ENCODE peak calls at places on chromosomes 2 and 18, in ten cellular contexts. P, T, A, R, O, G, Q, S, E and J are unnamed samples.

GRCh38 chr18:8895341-8895740 is 190.0 kb downstream of the MTCL1 start:
- DNase-seq in P (no peak), T (no peak), A (no peak), R (no peak), O (no peak), G (no peak), Q (no peak), S (no peak), E (no peak), J (no peak)

GRCh38 chr2:146324954-146325353 is 1519.9 kb upstream of the ACVR2A start:
- DNase-seq in P (no peak), T (no peak), A (no peak), R (no peak), O (peak; percentile 65), G (no peak), Q (no peak), S (no peak), E (no peak), J (no peak)

GRCh38 chr2:239195318-239195871 is 205.4 kb downstream of the HDAC4 start:
- DNase-seq in P (no peak), T (no peak), A (no peak), R (no peak), O (no peak), G (no peak), Q (no peak), S (no peak), E (no peak), J (no peak)

GRCh38 chr2:10375570-10376266 is 72.4 kb downstream of the ODC1 start:
- DNase-seq in P (no peak), T (no peak), A (no peak), R (no peak), O (no peak), G (no peak), Q (no peak), S (no peak), E (no peak), J (no peak)

GRCh38 chr2:239826786-239827510 is 198.2 kb downstream of the NDUFA10 start:
- DNase-seq in P (no peak), T (no peak), A (peak; percentile 14), R (no peak), O (no peak), G (no peak), Q (no peak), S (no peak), E (no peak), J (no peak)

GRCh38 chr18:12076424-12077140 is 17.1 kb upstream of the ANKRD62 start:
- DNase-seq in P (no peak), T (no peak), A (no peak), R (no peak), O (no peak), G (no peak), Q (no peak), S (no peak), E (no peak), J (no peak)

GRCh38 chr2:71893646-71894045 is 254.0 kb downstream of the CYP26B1 start:
- DNase-seq in P (no peak), T (no peak), A (no peak), R (no peak), O (no peak), G (no peak), Q (no peak), S (no peak), E (no peak), J (no peak)

GRCh38 chr2:242040303-242040655 is 170.8 kb downstream of the RTP5 start:
- DNase-seq in P (no peak), T (no peak), A (no peak), R (no peak), O (no peak), G (no peak), Q (no peak), S (no peak), E (no peak), J (no peak)

GRCh38 chr18:28189400-28190239 is 12.7 kb upstream of the CDH2 start:
- DNase-seq in P (peak; percentile 22), T (peak; percentile 54), A (peak; percentile 52), R (peak; percentile 62), O (peak; percentile 77), G (no peak), Q (no peak), S (peak; percentile 35), E (no peak), J (no peak)